ENCODE peak calls at places on chromosome X, in seven cellular contexts. D, P, V, A, E, S and N are unnamed samples.
A peak's percentile ranks its signal among the peaks of the same experiment; 100 is the strongest.

GRCh38 chrX:10156199-10157031 is at the start of gene CLCN4:
- DNase-seq in P (peak; percentile 70), D (peak; percentile 58), E (peak; percentile 77), V (peak; percentile 64), A (no peak), S (no peak), N (peak; percentile 6)

GRCh38 chrX:140508958-140509357 is 4.1 kb upstream of the SOX3 start:
- DNase-seq in A (no peak), P (no peak), S (no peak), D (no peak), V (no peak), E (no peak), N (no peak)

GRCh38 chrX:150768132-150768485 is 74.9 kb downstream of the MTMR1 start:
- DNase-seq in P (no peak), S (no peak), D (no peak), E (no peak), V (no peak), A (no peak), N (no peak)

GRCh38 chrX:23662853-23663252 is 4.4 kb upstream of the PRDX4 start:
- DNase-seq in P (no peak), E (no peak), V (no peak), S (peak; percentile 7), A (peak; percentile 65), D (no peak), N (no peak)

GRCh38 chrX:104854790-104855340 is 288.9 kb downstream of the IL1RAPL2 start:
- DNase-seq in A (no peak), D (no peak), V (no peak), S (no peak), E (no peak), P (no peak), N (no peak)

GRCh38 chrX:149504226-149504914 is 736 bp downstream of the IDS start:
- DNase-seq in P (peak; percentile 45), A (no peak), S (no peak), D (peak; percentile 64), E (peak; percentile 27), V (no peak), N (peak; percentile 42)

GRCh38 chrX:40647307-40648197 is at the start of gene CXorf38:
- DNase-seq in A (peak; percentile 75), P (peak; percentile 74), D (peak; percentile 91), S (peak; percentile 71), V (peak; percentile 82), E (peak; percentile 87), N (peak; percentile 87)

GRCh38 chrX:3771756-3772155 is 58.3 kb upstream of the PRKX start:
- DNase-seq in P (no peak), E (no peak), S (no peak), V (no peak), D (no peak), A (no peak), N (no peak)

GRCh38 chrX:140918398-140919043 is 83.9 kb upstream of the SPANXB1 start:
- DNase-seq in P (peak; percentile 56), A (peak; percentile 41), S (peak; percentile 24), E (peak; percentile 50), D (peak; percentile 33), V (peak; percentile 36), N (peak; percentile 80)

GRCh38 chrX:19602866-19603620 is 87.7 kb upstream of the MAP3K15 start:
- DNase-seq in D (no peak), A (peak; percentile 76), E (no peak), S (peak; percentile 85), P (peak; percentile 90), V (no peak), N (no peak)

GRCh38 chrX:120446503-120446902 is 22.6 kb downstream of the LAMP2 start:
- DNase-seq in V (no peak), P (peak; percentile 34), S (peak; percentile 13), A (peak; percentile 47), D (no peak), E (peak; percentile 73), N (peak; percentile 95)

GRCh38 chrX:5051831-5052491 is 1176.7 kb downstream of the NLGN4X start:
- DNase-seq in V (no peak), S (peak; percentile 84), D (no peak), E (peak; percentile 55), P (peak; percentile 96), A (no peak), N (peak; percentile 3)

GRCh38 chrX:45472968-45473367 is 272.3 kb upstream of the DIPK2B start:
- DNase-seq in V (no peak), E (no peak), P (peak; percentile 34), D (no peak), A (peak; percentile 58), S (peak; percentile 33), N (no peak)